ENCODE peak calls at places on chromosomes 4 and X, in eight cellular contexts. X is heart right ventricle; I is MM.1S; E is right lobe of liver; U is right cardiac atrium; H is CD8-positive, alpha-beta T cell; G is GM23248; L is CD8-positive, alpha-beta memory T cell. B is an unnamed sample. For H3K27me3, the result is how much of the 10 kb centered on the place peaks cover.

GRCh38 chrX:15434205-15434604 is 50.0 kb upstream of the VEGFD start:
- DNase-seq in X (no peak), I (no peak), E (no peak), U (no peak), H (no peak), G (no peak), L (no peak), B (no peak)

GRCh38 chrX:14997271-14997670 is 124.0 kb downstream of the MOSPD2 start:
- DNase-seq in X (no peak), I (no peak), E (no peak), U (no peak), H (no peak), G (no peak), L (no peak), B (no peak)

GRCh38 chrX:65587616-65588526 is 53.3 kb upstream of the LAS1L start:
- DNase-seq in X (peak), I (no peak), E (peak), U (peak), H (no peak), G (peak), L (no peak), B (no peak)

GRCh38 chr4:141789716-141790115 is 153.3 kb downstream of the IL15 start:
- DNase-seq in X (no peak), I (no peak), E (no peak), U (no peak), H (no peak), G (no peak), L (no peak), B (no peak)

GRCh38 chrX:20521245-20521644 is 254.5 kb upstream of the RPS6KA3 start:
- DNase-seq in X (no peak), I (no peak), E (no peak), U (no peak), H (no peak), G (peak), L (no peak), B (no peak)

GRCh38 chr4:38489924-38490639 is 173.9 kb upstream of the KLF3 start:
- DNase-seq in X (no peak), I (no peak), E (no peak), U (peak), H (no peak), G (peak), L (peak), B (no peak)

GRCh38 chr4:157128395-157128794 is 52.4 kb downstream of the GLRB start:
- DNase-seq in X (no peak), I (peak), E (no peak), U (no peak), H (no peak), G (peak), L (no peak), B (no peak)

GRCh38 chr4:73815145-73815544 is 21.3 kb upstream of the CXCL6 start:
- DNase-seq in X (no peak), I (peak), E (no peak), U (no peak), H (no peak), G (no peak), L (no peak), B (no peak)

GRCh38 chr4:87055340-87055739 is 120.5 kb downstream of the AFF1 start:
- DNase-seq in X (no peak), I (no peak), E (no peak), U (no peak), H (no peak), G (no peak), L (no peak), B (no peak)

GRCh38 chr4:14221176-14221575 is 593.7 kb upstream of the BOD1L1 start:
- DNase-seq in X (no peak), I (no peak), E (no peak), U (no peak), H (no peak), G (peak), L (no peak), B (no peak)

GRCh38 chr4:8585186-8585585 is 5.0 kb downstream of the GPR78 start:
- DNase-seq in X (no peak), I (peak), E (no peak), U (no peak), H (no peak), G (no peak), L (no peak), B (no peak)

GRCh38 chr4:18075823-18076433 is 54.4 kb upstream of the LCORL start:
- DNase-seq in X (peak), I (peak), E (no peak), U (peak), H (peak), G (peak), L (peak), B (peak)

GRCh38 chrX:83469551-83469950 is 38.5 kb upstream of the POU3F4 start:
- DNase-seq in X (no peak), I (peak), E (peak), U (no peak), H (no peak), G (peak), L (no peak), B (no peak)

GRCh38 chrX:24464836-24465523 is at the start of gene PDK3:
- DNase-seq in X (peak), I (peak), E (peak), U (peak), H (peak), G (peak), L (peak), B (peak)

GRCh38 chrX:41022579-41022978 is 62.7 kb upstream of the USP9X start:
- DNase-seq in X (no peak), I (no peak), E (no peak), U (no peak), H (no peak), G (peak), L (no peak), B (no peak)

GRCh38 chrX:1440506-1440905 is 12.2 kb downstream of the ASMTL start:
- DNase-seq in X (no peak), I (no peak), E (no peak), U (no peak), H (no peak), G (no peak), L (no peak), B (no peak)

GRCh38 chrX:8845060-8845459 is 43.9 kb upstream of the FAM9A start:
- DNase-seq in X (no peak), I (no peak), E (no peak), U (no peak), H (no peak), G (peak), L (no peak), B (no peak)

GRCh38 chrX:18995216-18995615 is 11.3 kb upstream of the PHKA2 start:
- DNase-seq in X (no peak), I (no peak), E (no peak), U (no peak), H (no peak), G (peak), L (no peak), B (no peak)

GRCh38 chrX:103556941-103557340 is 28.4 kb upstream of the TCEAL4 start:
- DNase-seq in X (no peak), I (peak), E (no peak), U (no peak), H (no peak), G (no peak), L (no peak), B (no peak)

GRCh38 chrX:314049-314448 is 4.5 kb downstream of the GTPBP6 start:
- DNase-seq in X (no peak), I (no peak), E (peak), U (peak), H (no peak), G (no peak), L (no peak), B (no peak)

GRCh38 chrX:132532097-132532496 is 43.3 kb upstream of the MBNL3 start:
- DNase-seq in X (no peak), I (peak), E (no peak), U (no peak), H (no peak), G (no peak), L (no peak), B (no peak)

GRCh38 chr4:182916483-182917181 is 554 bp downstream of the DCTD start:
- DNase-seq in X (peak), I (peak), E (peak), U (peak), H (no peak), G (peak), L (no peak), B (peak)

GRCh38 chrX:52262195-52262546 is 77.5 kb downstream of the MAGED4 start:
- DNase-seq in X (no peak), I (no peak), E (no peak), U (no peak), H (no peak), G (no peak), L (no peak), B (no peak)

GRCh38 chrX:6026484-6026883 is 202.2 kb downstream of the NLGN4X start:
- DNase-seq in X (no peak), I (no peak), E (no peak), U (no peak), H (no peak), G (no peak), L (no peak), B (no peak)

GRCh38 chrX:148269513-148269912 is 230.9 kb upstream of the AFF2 start:
- DNase-seq in X (no peak), I (no peak), E (no peak), U (no peak), H (no peak), G (no peak), L (no peak), B (no peak)

GRCh38 chr4:86334020-86334750 is 25.7 kb downstream of the MAPK10 start:
- DNase-seq in X (no peak), I (no peak), E (no peak), U (no peak), H (no peak), G (no peak), L (no peak), B (no peak)

GRCh38 chrX:74291577-74291963 is 12.4 kb upstream of the ZCCHC13 start:
- DNase-seq in X (no peak), I (no peak), E (no peak), U (no peak), H (no peak), G (no peak), L (no peak), B (peak)

GRCh38 chr4:27154706-27155105 is 294.1 kb downstream of the STIM2 start:
- DNase-seq in X (no peak), I (no peak), E (no peak), U (no peak), H (no peak), G (peak), L (no peak), B (no peak)

GRCh38 chr4:167359711-167360110 is 125.4 kb upstream of the SPOCK3 start:
- DNase-seq in X (no peak), I (no peak), E (no peak), U (no peak), H (no peak), G (no peak), L (no peak), B (no peak)

GRCh38 chr4:3409571-3410091 is 32.1 kb upstream of the HGFAC start:
- DNase-seq in X (no peak), I (no peak), E (peak), U (peak), H (no peak), G (no peak), L (no peak), B (no peak)

DNA sequence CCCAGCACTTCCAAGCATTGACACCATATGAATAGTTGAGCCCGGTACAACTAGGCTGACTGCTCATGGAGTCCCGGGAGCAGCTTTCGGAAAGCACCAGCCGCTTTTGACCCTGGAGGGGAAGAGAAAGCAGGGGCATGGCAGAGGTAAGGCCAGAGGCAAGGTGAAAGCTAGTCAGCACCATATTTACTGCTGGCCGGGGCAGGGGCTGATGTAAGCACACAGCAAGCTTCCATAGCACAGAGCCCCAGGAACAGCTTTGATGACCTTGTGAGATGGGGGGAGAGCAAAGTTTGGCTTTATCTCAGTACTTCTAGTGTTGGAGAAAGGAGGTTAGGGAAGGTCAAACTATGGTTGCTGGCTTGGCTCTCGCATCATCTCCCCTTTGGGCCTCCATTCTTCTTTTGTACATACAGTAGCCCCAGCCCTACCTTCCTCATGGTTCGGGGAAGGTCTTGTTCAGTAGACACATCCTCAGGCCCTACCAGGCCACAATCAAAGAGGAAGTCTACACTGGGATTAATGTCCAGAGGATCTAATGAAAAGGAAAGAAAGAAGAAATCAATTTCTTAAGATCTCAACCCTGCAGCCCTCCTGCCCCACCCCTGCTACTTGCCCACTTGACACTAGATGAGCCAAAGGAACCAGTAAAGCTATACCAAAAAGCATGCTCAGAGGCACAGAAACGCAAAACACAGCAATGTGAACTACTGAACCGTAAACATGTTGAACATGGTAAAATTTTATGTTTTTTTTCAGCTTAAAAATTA is 9.4 kb downstream of the ZMYM3 start:
- DNase-seq in X (no peak), I (no peak), E (no peak), U (no peak), H (no peak), G (no peak), L (no peak), B (no peak)
- H3K27me3 ChIP-seq in X (under half), I (under half), E (under half), U (under half), H (under half), G (under half), L (under half), B (under half)

DNA sequence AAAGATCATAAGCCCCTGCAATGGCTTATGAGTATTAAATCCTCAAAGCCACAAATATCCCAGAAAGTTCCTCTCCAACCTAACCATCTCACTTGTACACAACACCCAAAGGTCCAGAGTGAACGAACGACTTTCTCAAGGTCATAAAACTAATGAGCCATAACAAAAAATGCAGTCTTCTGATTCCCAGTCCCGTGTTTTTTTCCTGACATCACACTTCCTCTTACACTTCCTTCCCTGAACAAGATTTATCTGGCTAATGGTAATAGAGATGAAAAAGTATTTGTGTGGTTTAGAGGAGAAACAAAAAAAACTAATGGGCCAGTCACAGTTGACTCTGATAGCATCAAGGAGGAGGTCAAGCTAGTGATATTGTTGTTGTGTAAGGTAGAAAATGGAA is 99.5 kb upstream of the KLHL13 start:
- DNase-seq in X (no peak), I (no peak), E (no peak), U (no peak), H (no peak), G (no peak), L (no peak), B (no peak)
- H3K27me3 ChIP-seq in X (under half), I (under half), E (under half), U (under half), H (under half), G (under half), L (under half), B (under half)

DNA sequence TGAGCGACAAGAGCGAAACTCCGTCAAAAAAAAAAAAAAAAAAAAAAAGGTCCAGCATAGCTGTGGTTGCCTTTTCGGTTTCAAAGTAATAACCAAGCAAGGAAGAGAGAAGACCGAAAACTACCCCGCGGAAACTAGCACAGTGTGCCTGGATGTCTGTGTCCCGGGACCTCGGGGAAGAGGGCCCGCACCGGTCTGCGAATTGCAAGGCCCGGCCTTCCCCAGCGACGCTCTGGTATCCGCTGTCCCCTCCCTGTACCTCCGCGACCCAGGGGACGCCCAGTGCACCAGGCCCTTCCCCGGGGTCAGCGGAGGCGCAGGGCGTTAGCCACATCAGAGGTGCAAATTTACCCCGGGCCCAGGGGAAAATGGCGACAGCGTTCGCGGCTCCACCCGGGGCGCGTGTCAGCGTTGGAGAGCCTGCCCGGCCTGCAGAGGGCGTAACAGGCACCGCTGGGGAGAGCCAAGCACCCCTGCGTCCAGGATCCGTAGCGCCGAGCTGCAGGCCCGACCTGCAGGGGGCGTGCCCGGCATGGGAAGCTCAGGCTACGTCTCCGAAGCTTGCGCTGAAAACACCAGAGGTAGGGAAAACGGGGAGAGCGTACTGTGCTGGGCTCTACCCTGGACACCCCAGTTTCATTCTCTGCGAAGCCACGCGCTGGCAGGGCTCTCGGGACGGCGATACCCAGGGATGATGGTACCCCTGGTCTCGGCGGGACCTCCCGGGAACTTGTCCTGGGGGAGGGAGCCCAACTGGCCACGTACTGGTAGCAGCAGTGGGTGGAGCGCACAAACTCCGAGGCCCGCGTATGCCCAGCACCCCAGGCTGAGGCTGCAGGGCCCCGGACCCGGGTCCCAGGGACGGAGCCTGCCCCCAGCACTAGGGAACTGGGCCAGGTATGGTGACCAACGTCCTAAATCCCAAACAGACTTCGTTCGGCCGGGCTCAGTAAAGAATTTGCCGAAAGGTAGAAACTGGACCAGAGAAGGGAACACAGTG is 16.2 kb downstream of the NKX6-1 start:
- DNase-seq in X (no peak), I (no peak), E (peak), U (peak), H (no peak), G (peak), L (no peak), B (no peak)
- H3K27me3 ChIP-seq in X (under half), I (under half), E (under half), U (under half), H (under half), G (half or more), L (under half), B (under half)

DNA sequence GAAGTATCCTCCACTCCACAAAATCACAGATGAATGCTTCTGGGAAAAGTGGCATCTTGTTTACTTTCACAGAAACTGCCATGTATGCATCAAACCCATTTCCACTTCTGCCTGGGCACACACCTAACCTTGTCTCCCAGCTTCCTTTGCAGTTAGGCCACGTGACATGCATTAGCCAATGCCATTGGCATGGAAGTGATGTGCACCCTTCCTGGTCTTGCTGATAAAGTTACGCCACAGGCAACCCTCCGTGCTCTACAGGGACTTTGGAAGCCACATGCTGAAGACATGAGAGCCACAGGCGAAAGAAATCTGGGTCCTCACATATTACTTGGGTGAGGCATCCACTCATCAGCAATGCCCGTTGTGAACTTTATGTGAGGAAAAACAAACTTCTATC is 123.3 kb downstream of the USP46 start:
- DNase-seq in X (no peak), I (no peak), E (no peak), U (no peak), H (no peak), G (no peak), L (no peak), B (no peak)
- H3K27me3 ChIP-seq in X (under half), I (under half), E (under half), U (under half), H (under half), G (under half), L (under half), B (under half)

DNA sequence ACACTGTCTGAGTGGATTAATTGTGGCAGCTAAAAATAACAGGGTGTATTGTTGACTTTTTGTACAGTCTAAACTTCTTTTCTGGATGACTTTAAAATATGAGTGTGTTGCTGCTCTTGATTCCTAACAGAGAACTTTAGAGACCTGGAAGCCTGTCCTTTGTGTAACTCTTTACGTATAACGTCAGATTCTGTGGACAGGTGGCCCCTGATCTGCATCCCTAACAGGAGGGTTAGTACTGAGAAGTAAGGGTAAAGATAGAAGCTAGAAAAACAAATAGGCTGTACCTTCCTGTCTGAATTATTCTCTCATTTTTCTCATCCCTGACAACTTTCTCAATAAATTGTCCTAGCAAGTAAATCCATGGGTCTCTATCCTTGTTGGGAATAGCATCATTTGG is 105.7 kb upstream of the LIMCH1 start:
- DNase-seq in X (no peak), I (no peak), E (no peak), U (no peak), H (no peak), G (no peak), L (no peak), B (no peak)
- H3K27me3 ChIP-seq in X (under half), I (under half), E (under half), U (under half), H (under half), G (under half), L (under half), B (under half)

GRCh38 chr4:48490680-48491513 is 845 bp downstream of the ZAR1 start:
- DNase-seq in X (no peak), I (no peak), E (no peak), U (no peak), H (no peak), G (no peak), L (no peak), B (no peak)
- H3K27me3 ChIP-seq in X (under half), I (under half), E (under half), U (under half), H (under half), G (half or more), L (under half), B (under half)

B was measured in GM06990.